ENCODE peak calls at places on chromosomes 16 and 17, in seven cellular contexts. S is NCI-H69; X is A549; Z is cardiac muscle cell; C is H54; U is CD4-positive, alpha-beta T cell; Y is fibroblast of the aortic adventitia. V is an unnamed sample.

GRCh38 chr17:17535957-17536356 is 39.8 kb upstream of the RASD1 start:
- DNase-seq in S (peak; percentile 83), X (peak; percentile 80), Z (no peak), C (no peak), U (no peak), Y (no peak), V (no peak)

GRCh38 chr17:64259922-64260321 is 3.1 kb downstream of the TEX2 start:
- DNase-seq in S (no peak), X (no peak), Z (peak; percentile 81), C (peak; percentile 36), U (no peak), Y (peak; percentile 75), V (no peak)

GRCh38 chr17:29844339-29845048 is 85.5 kb downstream of the SSH2 start:
- DNase-seq in S (peak; percentile 85), X (no peak), Z (peak; percentile 76), C (no peak), U (no peak), Y (peak; percentile 77), V (no peak)

GRCh38 chr16:89798832-89799370 is 17.5 kb downstream of the FANCA start:
- DNase-seq in S (no peak), X (no peak), Z (peak; percentile 2), C (no peak), U (no peak), Y (no peak), V (no peak)

GRCh38 chr16:69448470-69449193 is 24.2 kb downstream of the CYB5B start:
- DNase-seq in S (peak; percentile 93), X (no peak), Z (peak; percentile 73), C (no peak), U (no peak), Y (peak; percentile 67), V (no peak)

GRCh38 chr17:19368119-19368660 is 5.7 kb upstream of the B9D1 start:
- DNase-seq in S (no peak), X (no peak), Z (no peak), C (no peak), U (no peak), Y (no peak), V (no peak)

GRCh38 chr17:28468781-28469180 is 4.7 kb upstream of the SLC13A2 start:
- DNase-seq in S (peak; percentile 48), X (no peak), Z (no peak), C (no peak), U (no peak), Y (no peak), V (no peak)

GRCh38 chr17:66018786-66019185 is 173.1 kb downstream of the CEP112 start:
- DNase-seq in S (peak; percentile 34), X (no peak), Z (no peak), C (no peak), U (no peak), Y (no peak), V (no peak)

V was measured in HCT116.